ENCODE peak calls at places on chromosomes 7 and 10, in six cellular contexts. One of them, this sample, is unnamed. For H3K36me3, the result is how much of the 10 kb centered on the place peaks cover.

GRCh38 chr7:121278120-121279021 is 50.4 kb upstream of the WNT16 start:
- DNase-seq in kidney epithelial cell: peak
- DNase-seq in BE2C: no peak
- DNase-seq in hepatocyte: no peak
- DNase-seq in neural progenitor cell: no peak
- DNase-seq in right atrium auricular region: no peak
- DNase-seq in this sample: no peak

GRCh38 chr10:102675887-102676616 is 31.8 kb downstream of the TRIM8 start:
- DNase-seq in kidney epithelial cell: peak
- DNase-seq in BE2C: no peak
- DNase-seq in hepatocyte: peak
- DNase-seq in neural progenitor cell: peak
- DNase-seq in right atrium auricular region: no peak
- DNase-seq in this sample: peak

GRCh38 chr10:60606343-60607080 is 171.8 kb upstream of the CDK1 start:
- DNase-seq in kidney epithelial cell: no peak
- DNase-seq in BE2C: no peak
- DNase-seq in hepatocyte: peak
- DNase-seq in neural progenitor cell: no peak
- DNase-seq in right atrium auricular region: no peak
- DNase-seq in this sample: no peak

GRCh38 chr7:82975811-82976468 is 186.7 kb downstream of the PCLO start:
- DNase-seq in kidney epithelial cell: peak
- DNase-seq in BE2C: no peak
- DNase-seq in hepatocyte: no peak
- DNase-seq in neural progenitor cell: no peak
- DNase-seq in right atrium auricular region: no peak
- DNase-seq in this sample: no peak

GRCh38 chr7:45888185-45888992 is at the start of gene IGFBP1:
- DNase-seq in kidney epithelial cell: no peak
- DNase-seq in BE2C: peak
- DNase-seq in hepatocyte: peak
- DNase-seq in neural progenitor cell: peak
- DNase-seq in right atrium auricular region: no peak
- DNase-seq in this sample: no peak

GRCh38 chr7:27921081-27921836 is 181.3 kb downstream of the TAX1BP1 start:
- DNase-seq in kidney epithelial cell: peak
- DNase-seq in BE2C: peak
- DNase-seq in hepatocyte: peak
- DNase-seq in neural progenitor cell: peak
- DNase-seq in right atrium auricular region: no peak
- DNase-seq in this sample: peak

GRCh38 chr10:100355069-100355468 is 8.0 kb downstream of the SCD start:
- DNase-seq in kidney epithelial cell: no peak
- DNase-seq in BE2C: no peak
- DNase-seq in hepatocyte: no peak
- DNase-seq in neural progenitor cell: no peak
- DNase-seq in right atrium auricular region: no peak
- DNase-seq in this sample: no peak

GRCh38 chr7:111735661-111736323 is 173.5 kb upstream of the IMMP2L start:
- DNase-seq in kidney epithelial cell: peak
- DNase-seq in BE2C: peak
- DNase-seq in hepatocyte: peak
- DNase-seq in neural progenitor cell: peak
- DNase-seq in right atrium auricular region: peak
- DNase-seq in this sample: no peak

GRCh38 chr7:77202544-77202976 is 2.9 kb upstream of the FGL2 start:
- DNase-seq in kidney epithelial cell: no peak
- DNase-seq in BE2C: no peak
- DNase-seq in hepatocyte: no peak
- DNase-seq in neural progenitor cell: no peak
- DNase-seq in right atrium auricular region: no peak
- DNase-seq in this sample: no peak

GRCh38 chr7:90053094-90053493 is 101.2 kb upstream of the STEAP1 start:
- DNase-seq in kidney epithelial cell: no peak
- DNase-seq in BE2C: no peak
- DNase-seq in hepatocyte: no peak
- DNase-seq in neural progenitor cell: no peak
- DNase-seq in right atrium auricular region: no peak
- DNase-seq in this sample: no peak

GRCh38 chr10:59687657-59688056 is 22.0 kb downstream of the SLC16A9 start:
- DNase-seq in kidney epithelial cell: no peak
- DNase-seq in BE2C: no peak
- DNase-seq in hepatocyte: no peak
- DNase-seq in neural progenitor cell: no peak
- DNase-seq in right atrium auricular region: no peak
- DNase-seq in this sample: no peak

GRCh38 chr7:33981221-33981620 is 75.9 kb downstream of the BMPER start:
- DNase-seq in kidney epithelial cell: no peak
- DNase-seq in BE2C: no peak
- DNase-seq in hepatocyte: no peak
- DNase-seq in neural progenitor cell: no peak
- DNase-seq in right atrium auricular region: no peak
- DNase-seq in this sample: no peak

GRCh38 chr7:99562832-99563231 is 4.4 kb downstream of the ZNF655 start:
- DNase-seq in kidney epithelial cell: peak
- DNase-seq in BE2C: no peak
- DNase-seq in hepatocyte: peak
- DNase-seq in neural progenitor cell: no peak
- DNase-seq in right atrium auricular region: no peak
- DNase-seq in this sample: peak

GRCh38 chr10:66982792-66983481 is 57.1 kb downstream of the LRRTM3 start:
- DNase-seq in kidney epithelial cell: no peak
- DNase-seq in BE2C: no peak
- DNase-seq in hepatocyte: no peak
- DNase-seq in neural progenitor cell: peak
- DNase-seq in right atrium auricular region: no peak
- DNase-seq in this sample: no peak

GRCh38 chr10:125017547-125018298 is 75.8 kb downstream of the ZRANB1 start:
- DNase-seq in kidney epithelial cell: no peak
- DNase-seq in BE2C: no peak
- DNase-seq in hepatocyte: no peak
- DNase-seq in neural progenitor cell: peak
- DNase-seq in right atrium auricular region: no peak
- DNase-seq in this sample: no peak

GRCh38 chr7:24851791-24852190 is 94.5 kb upstream of the GSDME start:
- DNase-seq in kidney epithelial cell: no peak
- DNase-seq in BE2C: peak
- DNase-seq in hepatocyte: no peak
- DNase-seq in neural progenitor cell: no peak
- DNase-seq in right atrium auricular region: no peak
- DNase-seq in this sample: no peak

GRCh38 chr10:130018253-130018652 is 54.2 kb upstream of the EBF3 start:
- DNase-seq in kidney epithelial cell: no peak
- DNase-seq in BE2C: no peak
- DNase-seq in hepatocyte: peak
- DNase-seq in neural progenitor cell: no peak
- DNase-seq in right atrium auricular region: peak
- DNase-seq in this sample: no peak

GRCh38 chr7:25455649-25456251 is 227.5 kb upstream of the NPVF start:
- DNase-seq in kidney epithelial cell: peak
- DNase-seq in BE2C: no peak
- DNase-seq in hepatocyte: no peak
- DNase-seq in neural progenitor cell: no peak
- DNase-seq in right atrium auricular region: no peak
- DNase-seq in this sample: no peak

GRCh38 chr7:149501651-149502050 is 4.0 kb upstream of the ZNF746 start:
- DNase-seq in kidney epithelial cell: no peak
- DNase-seq in BE2C: no peak
- DNase-seq in hepatocyte: no peak
- DNase-seq in neural progenitor cell: no peak
- DNase-seq in right atrium auricular region: no peak
- DNase-seq in this sample: no peak

GRCh38 chr7:112537822-112538221 is 57.0 kb downstream of the LSMEM1 start:
- DNase-seq in kidney epithelial cell: no peak
- DNase-seq in BE2C: no peak
- DNase-seq in hepatocyte: no peak
- DNase-seq in neural progenitor cell: no peak
- DNase-seq in right atrium auricular region: no peak
- DNase-seq in this sample: no peak

GRCh38 chr7:77791956-77792355 is 6.3 kb downstream of the TMEM60 start:
- DNase-seq in kidney epithelial cell: no peak
- DNase-seq in BE2C: no peak
- DNase-seq in hepatocyte: no peak
- DNase-seq in neural progenitor cell: no peak
- DNase-seq in right atrium auricular region: no peak
- DNase-seq in this sample: no peak

GRCh38 chr7:99579956-99580777 is 17.9 kb upstream of the TMEM225B start:
- DNase-seq in kidney epithelial cell: no peak
- DNase-seq in BE2C: peak
- DNase-seq in hepatocyte: peak
- DNase-seq in neural progenitor cell: peak
- DNase-seq in right atrium auricular region: no peak
- DNase-seq in this sample: no peak

GRCh38 chr10:121696854-121697253 is 98.6 kb upstream of the FGFR2 start:
- DNase-seq in kidney epithelial cell: no peak
- DNase-seq in BE2C: peak
- DNase-seq in hepatocyte: peak
- DNase-seq in neural progenitor cell: peak
- DNase-seq in right atrium auricular region: no peak
- DNase-seq in this sample: no peak

GRCh38 chr7:106486331-106486730 is 174.6 kb downstream of the CCDC71L start:
- DNase-seq in kidney epithelial cell: peak
- DNase-seq in BE2C: no peak
- DNase-seq in hepatocyte: no peak
- DNase-seq in neural progenitor cell: no peak
- DNase-seq in right atrium auricular region: no peak
- DNase-seq in this sample: peak

GRCh38 chr7:18019562-18019961 is 8.1 kb downstream of the PRPS1L1 start:
- DNase-seq in kidney epithelial cell: peak
- DNase-seq in BE2C: no peak
- DNase-seq in hepatocyte: peak
- DNase-seq in neural progenitor cell: no peak
- DNase-seq in right atrium auricular region: no peak
- DNase-seq in this sample: peak

GRCh38 chr7:1397491-1398327 is 61.6 kb downstream of the MICALL2 start:
- DNase-seq in kidney epithelial cell: no peak
- DNase-seq in BE2C: no peak
- DNase-seq in hepatocyte: no peak
- DNase-seq in neural progenitor cell: no peak
- DNase-seq in right atrium auricular region: no peak
- DNase-seq in this sample: no peak

GRCh38 chr7:116145245-116145852 is 65.0 kb upstream of the TES start:
- DNase-seq in kidney epithelial cell: no peak
- DNase-seq in BE2C: no peak
- DNase-seq in hepatocyte: no peak
- DNase-seq in neural progenitor cell: no peak
- DNase-seq in right atrium auricular region: no peak
- DNase-seq in this sample: no peak

DNA sequence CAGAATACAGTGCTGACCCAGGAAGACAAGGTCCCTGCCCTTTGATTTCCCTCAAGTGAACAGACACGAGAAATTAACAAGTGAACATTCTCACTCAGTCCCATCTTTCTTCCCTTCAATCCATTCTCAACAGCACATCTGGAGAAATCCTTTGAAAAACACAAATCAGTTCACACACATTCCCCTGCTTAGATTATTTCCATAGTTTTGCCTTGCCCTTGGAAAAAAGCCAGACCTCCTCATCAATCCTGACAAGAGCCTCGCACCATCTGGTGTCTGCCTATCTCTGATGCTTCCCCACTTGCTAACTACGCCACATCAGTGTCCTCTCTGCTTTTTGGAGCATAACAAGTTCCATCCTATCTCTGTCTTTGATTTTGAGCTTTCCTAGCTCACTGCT is 94.4 kb upstream of the KIAA1217 start:
- DNase-seq in kidney epithelial cell: no peak
- DNase-seq in BE2C: no peak
- DNase-seq in hepatocyte: no peak
- DNase-seq in neural progenitor cell: no peak
- DNase-seq in right atrium auricular region: no peak
- DNase-seq in this sample: no peak
- H3K4me3 ChIP-seq in kidney epithelial cell: no peak
- H3K4me3 ChIP-seq in BE2C: no peak
- H3K4me3 ChIP-seq in hepatocyte: no peak
- H3K4me3 ChIP-seq in neural progenitor cell: no peak
- H3K4me3 ChIP-seq in right atrium auricular region: no peak
- H3K4me3 ChIP-seq in this sample: no peak

GRCh38 chr7:91784469-91784868 is 96.0 kb downstream of the MTERF1 start:
- DNase-seq in kidney epithelial cell: peak
- DNase-seq in BE2C: no peak
- DNase-seq in hepatocyte: peak
- DNase-seq in neural progenitor cell: no peak
- DNase-seq in right atrium auricular region: no peak
- DNase-seq in this sample: peak
- TF ChIP-seq CTCF in kidney epithelial cell: no peak
- TF ChIP-seq CTCF in BE2C: no peak
- TF ChIP-seq CTCF in hepatocyte: peak
- TF ChIP-seq CTCF in neural progenitor cell: peak
- TF ChIP-seq CTCF in right atrium auricular region: peak
- TF ChIP-seq CTCF in this sample: peak

GRCh38 chr10:48878091-48878490 is 61.5 kb downstream of the LRRC18 start:
- DNase-seq in kidney epithelial cell: no peak
- DNase-seq in BE2C: no peak
- DNase-seq in hepatocyte: no peak
- DNase-seq in neural progenitor cell: no peak
- DNase-seq in right atrium auricular region: no peak
- DNase-seq in this sample: no peak

GRCh38 chr10:48881937-48882336 is 57.7 kb downstream of the LRRC18 start:
- DNase-seq in kidney epithelial cell: no peak
- DNase-seq in BE2C: no peak
- DNase-seq in hepatocyte: no peak
- DNase-seq in neural progenitor cell: no peak
- DNase-seq in right atrium auricular region: peak
- DNase-seq in this sample: no peak

GRCh38 chr10:48880016-48880705 is 59.5 kb downstream of the LRRC18 start:
- DNase-seq in kidney epithelial cell: no peak
- DNase-seq in BE2C: no peak
- DNase-seq in hepatocyte: no peak
- DNase-seq in neural progenitor cell: peak
- DNase-seq in right atrium auricular region: peak
- DNase-seq in this sample: no peak

GRCh38 chr10:48882881-48883280 is 56.8 kb downstream of the LRRC18 start:
- DNase-seq in kidney epithelial cell: no peak
- DNase-seq in BE2C: no peak
- DNase-seq in hepatocyte: no peak
- DNase-seq in neural progenitor cell: no peak
- DNase-seq in right atrium auricular region: peak
- DNase-seq in this sample: no peak

GRCh38 chr10:48879476-48879875 is 60.2 kb downstream of the LRRC18 start:
- DNase-seq in kidney epithelial cell: no peak
- DNase-seq in BE2C: no peak
- DNase-seq in hepatocyte: no peak
- DNase-seq in neural progenitor cell: no peak
- DNase-seq in right atrium auricular region: no peak
- DNase-seq in this sample: no peak
- H3K36me3 ChIP-seq in kidney epithelial cell: under half
- H3K36me3 ChIP-seq in BE2C: under half
- H3K36me3 ChIP-seq in hepatocyte: under half
- H3K36me3 ChIP-seq in neural progenitor cell: under half
- H3K36me3 ChIP-seq in right atrium auricular region: under half
- H3K36me3 ChIP-seq in this sample: under half

DNA sequence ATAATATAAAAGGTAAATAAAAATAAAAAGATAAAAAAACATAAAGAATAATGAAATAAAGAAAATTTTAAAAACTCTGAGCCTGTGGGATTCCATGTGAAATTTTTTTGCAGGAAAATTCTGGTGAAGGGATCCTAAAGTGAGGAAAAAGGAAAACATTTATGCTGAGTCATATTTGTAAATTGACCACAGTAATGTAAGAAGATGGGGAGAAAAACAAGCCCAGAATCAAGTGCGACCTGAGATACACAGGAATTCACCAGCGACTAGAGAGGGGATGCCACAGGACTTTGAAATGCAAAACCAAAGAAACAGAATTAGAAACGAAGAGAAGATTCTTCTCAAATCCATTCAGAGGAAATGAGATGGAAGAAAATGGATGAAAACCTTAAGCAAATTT is 133.8 kb upstream of the PFKP start:
- DNase-seq in kidney epithelial cell: no peak
- DNase-seq in BE2C: no peak
- DNase-seq in hepatocyte: no peak
- DNase-seq in neural progenitor cell: no peak
- DNase-seq in right atrium auricular region: no peak
- DNase-seq in this sample: no peak
- H3K4me3 ChIP-seq in kidney epithelial cell: no peak
- H3K4me3 ChIP-seq in BE2C: no peak
- H3K4me3 ChIP-seq in hepatocyte: no peak
- H3K4me3 ChIP-seq in neural progenitor cell: no peak
- H3K4me3 ChIP-seq in right atrium auricular region: no peak
- H3K4me3 ChIP-seq in this sample: no peak